ENCODE peak calls at places on chromosome 21, in six cellular contexts. One of them, this sample, is unnamed.

GRCh38 chr21:46035809-46036695 is 54.5 kb downstream of the COL6A1 start:
- DNase-seq in ovary: peak; percentile 70
- DNase-seq in kidney: peak; percentile 92
- DNase-seq in hypothalamus: no peak
- DNase-seq in T-helper 2 cell: no peak
- DNase-seq in LoVo: no peak
- DNase-seq in this sample: no peak

GRCh38 chr21:37877171-37877570 is 39.1 kb downstream of the KCNJ6 start:
- DNase-seq in hypothalamus: no peak
- DNase-seq in T-helper 2 cell: no peak
- DNase-seq in kidney: no peak
- DNase-seq in LoVo: no peak
- DNase-seq in ovary: no peak
- DNase-seq in this sample: no peak

GRCh38 chr21:39387461-39388037 is 38.7 kb upstream of the HMGN1 start:
- DNase-seq in T-helper 2 cell: peak; percentile 86
- DNase-seq in kidney: peak; percentile 96
- DNase-seq in ovary: peak; percentile 93
- DNase-seq in hypothalamus: peak; percentile 90
- DNase-seq in LoVo: peak; percentile 92
- DNase-seq in this sample: peak; percentile 80

GRCh38 chr21:42587036-42587435 is 66.4 kb upstream of the PDE9A start:
- DNase-seq in hypothalamus: no peak
- DNase-seq in ovary: no peak
- DNase-seq in T-helper 2 cell: no peak
- DNase-seq in LoVo: no peak
- DNase-seq in kidney: no peak
- DNase-seq in this sample: no peak

GRCh38 chr21:31088196-31088751 is 50.0 kb upstream of the KRTAP19-8 start:
- DNase-seq in kidney: no peak
- DNase-seq in hypothalamus: no peak
- DNase-seq in T-helper 2 cell: no peak
- DNase-seq in LoVo: no peak
- DNase-seq in ovary: no peak
- DNase-seq in this sample: no peak

GRCh38 chr21:15222711-15223110 is 157.9 kb upstream of the NRIP1 start:
- DNase-seq in ovary: no peak
- DNase-seq in T-helper 2 cell: no peak
- DNase-seq in LoVo: no peak
- DNase-seq in hypothalamus: no peak
- DNase-seq in kidney: no peak
- DNase-seq in this sample: no peak

GRCh38 chr21:26881504-26882228 is 36.5 kb upstream of the ADAMTS1 start:
- DNase-seq in T-helper 2 cell: no peak
- DNase-seq in hypothalamus: no peak
- DNase-seq in kidney: no peak
- DNase-seq in ovary: no peak
- DNase-seq in LoVo: no peak
- DNase-seq in this sample: no peak

GRCh38 chr21:31875424-31876097 is 2.7 kb downstream of the HUNK start:
- DNase-seq in ovary: no peak
- DNase-seq in T-helper 2 cell: no peak
- DNase-seq in kidney: no peak
- DNase-seq in LoVo: no peak
- DNase-seq in hypothalamus: no peak
- DNase-seq in this sample: no peak

GRCh38 chr21:42222386-42222785 is 3.4 kb downstream of the ABCG1 start:
- DNase-seq in ovary: no peak
- DNase-seq in kidney: no peak
- DNase-seq in hypothalamus: no peak
- DNase-seq in T-helper 2 cell: no peak
- DNase-seq in LoVo: no peak
- DNase-seq in this sample: no peak

GRCh38 chr21:41751621-41752020 is 15.2 kb downstream of the RIPK4 start:
- DNase-seq in hypothalamus: no peak
- DNase-seq in LoVo: no peak
- DNase-seq in ovary: no peak
- DNase-seq in T-helper 2 cell: no peak
- DNase-seq in kidney: peak; percentile 49
- DNase-seq in this sample: no peak